ENCODE peak calls at places on chromosomes 11 and 22, in seven cellular contexts. One of them, this sample, is unnamed.

GRCh38 chr11:2368178-2368850 is 8.8 kb upstream of the CD81 start:
- DNase-seq in GM12865: no peak
- DNase-seq in T-helper 1 cell: no peak
- DNase-seq in EL: no peak
- DNase-seq in sciatic nerve: no peak
- DNase-seq in GM13976: no peak
- DNase-seq in anterior cingulate cortex: no peak
- DNase-seq in this sample: no peak

GRCh38 chr11:78189851-78190250 is 1.1 kb downstream of the USP35 start:
- DNase-seq in anterior cingulate cortex: no peak
- DNase-seq in GM12865: peak; percentile 21
- DNase-seq in GM13976: no peak
- DNase-seq in T-helper 1 cell: no peak
- DNase-seq in sciatic nerve: peak; percentile 60
- DNase-seq in EL: no peak
- DNase-seq in this sample: no peak

GRCh38 chr11:70910835-70911234 is 341.5 kb downstream of the SHANK2 start:
- DNase-seq in GM12865: no peak
- DNase-seq in T-helper 1 cell: no peak
- DNase-seq in GM13976: no peak
- DNase-seq in EL: no peak
- DNase-seq in anterior cingulate cortex: no peak
- DNase-seq in sciatic nerve: no peak
- DNase-seq in this sample: no peak

GRCh38 chr11:838441-839279 is 3.7 kb downstream of the POLR2L start:
- DNase-seq in GM12865: no peak
- DNase-seq in EL: no peak
- DNase-seq in anterior cingulate cortex: no peak
- DNase-seq in sciatic nerve: no peak
- DNase-seq in GM13976: no peak
- DNase-seq in T-helper 1 cell: no peak
- DNase-seq in this sample: no peak

GRCh38 chr11:69450064-69450856 is 31.2 kb upstream of the LINC01488 start:
- DNase-seq in EL: no peak
- DNase-seq in GM12865: no peak
- DNase-seq in T-helper 1 cell: no peak
- DNase-seq in anterior cingulate cortex: no peak
- DNase-seq in sciatic nerve: no peak
- DNase-seq in GM13976: no peak
- DNase-seq in this sample: no peak

GRCh38 chr22:35445933-35446332 is 46.0 kb downstream of the MCM5 start:
- DNase-seq in EL: no peak
- DNase-seq in GM13976: no peak
- DNase-seq in GM12865: no peak
- DNase-seq in sciatic nerve: no peak
- DNase-seq in T-helper 1 cell: no peak
- DNase-seq in anterior cingulate cortex: no peak
- DNase-seq in this sample: no peak

GRCh38 chr11:79663012-79663411 is 222.2 kb upstream of the TENM4 start:
- DNase-seq in GM12865: no peak
- DNase-seq in T-helper 1 cell: no peak
- DNase-seq in EL: no peak
- DNase-seq in GM13976: no peak
- DNase-seq in anterior cingulate cortex: no peak
- DNase-seq in sciatic nerve: no peak
- DNase-seq in this sample: no peak

GRCh38 chr11:69172674-69173073 is 16.9 kb downstream of the SMIM38 start:
- DNase-seq in EL: no peak
- DNase-seq in anterior cingulate cortex: no peak
- DNase-seq in T-helper 1 cell: no peak
- DNase-seq in GM12865: peak; percentile 26
- DNase-seq in sciatic nerve: no peak
- DNase-seq in GM13976: no peak
- DNase-seq in this sample: peak; percentile 12

GRCh38 chr11:20351870-20352269 is 11.6 kb upstream of the HTATIP2 start:
- DNase-seq in EL: no peak
- DNase-seq in GM12865: no peak
- DNase-seq in anterior cingulate cortex: no peak
- DNase-seq in GM13976: no peak
- DNase-seq in T-helper 1 cell: no peak
- DNase-seq in sciatic nerve: no peak
- DNase-seq in this sample: no peak

GRCh38 chr22:46522743-46523300 is 14.6 kb downstream of the CELSR1 start:
- DNase-seq in GM12865: no peak
- DNase-seq in EL: no peak
- DNase-seq in sciatic nerve: no peak
- DNase-seq in T-helper 1 cell: no peak
- DNase-seq in GM13976: no peak
- DNase-seq in anterior cingulate cortex: no peak
- DNase-seq in this sample: no peak

GRCh38 chr22:39180566-39180965 is 28.1 kb upstream of the CBX7 start:
- DNase-seq in GM12865: no peak
- DNase-seq in T-helper 1 cell: no peak
- DNase-seq in EL: no peak
- DNase-seq in anterior cingulate cortex: no peak
- DNase-seq in sciatic nerve: peak; percentile 52
- DNase-seq in GM13976: no peak
- DNase-seq in this sample: no peak

GRCh38 chr11:130206141-130206540 is 46.6 kb downstream of the ST14 start:
- DNase-seq in GM13976: no peak
- DNase-seq in sciatic nerve: peak; percentile 32
- DNase-seq in T-helper 1 cell: no peak
- DNase-seq in GM12865: no peak
- DNase-seq in EL: no peak
- DNase-seq in anterior cingulate cortex: no peak
- DNase-seq in this sample: no peak

GRCh38 chr11:24779791-24780190 is 282.9 kb downstream of the LUZP2 start:
- DNase-seq in GM12865: no peak
- DNase-seq in anterior cingulate cortex: no peak
- DNase-seq in sciatic nerve: no peak
- DNase-seq in EL: no peak
- DNase-seq in T-helper 1 cell: no peak
- DNase-seq in GM13976: no peak
- DNase-seq in this sample: no peak

This sample was measured in fibroblast of lung.